ENCODE peak calls at places on chromosomes 3 and 15, in four cellular contexts. N, A, C and X are unnamed samples.

GRCh38 chr3:142244056-142244455 is 18.7 kb upstream of the GK5 start:
- DNase-seq in N (no peak), A (no peak), C (no peak), X (no peak)

GRCh38 chr15:79432345-79433311 is 492 bp downstream of the MINAR1 start:
- DNase-seq in N (no peak), A (no peak), C (no peak), X (no peak)

GRCh38 chr3:108552267-108553159 is 36.7 kb downstream of the CIP2A start:
- DNase-seq in N (no peak), A (no peak), C (peak), X (no peak)

GRCh38 chr3:171620825-171621434 is 160.7 kb upstream of the TNIK start:
- DNase-seq in N (no peak), A (no peak), C (no peak), X (no peak)

GRCh38 chr3:155956508-155957411 is 86.3 kb downstream of the GMPS start:
- DNase-seq in N (no peak), A (no peak), C (no peak), X (no peak)

GRCh38 chr3:131731709-131732108 is 228.9 kb upstream of the MRPL3 start:
- DNase-seq in N (no peak), A (no peak), C (no peak), X (no peak)

GRCh38 chr3:122668930-122669730 is 11.5 kb upstream of the PARP14 start:
- DNase-seq in N (no peak), A (no peak), C (peak), X (no peak)

GRCh38 chr3:166451997-166452396 is 614.8 kb upstream of the BCHE start:
- DNase-seq in N (no peak), A (no peak), C (no peak), X (peak)

GRCh38 chr15:70213779-70214178 is 116.1 kb upstream of the TLE3 start:
- DNase-seq in N (no peak), A (no peak), C (no peak), X (no peak)

GRCh38 chr15:58171476-58172061 is 33.4 kb downstream of the AQP9 start:
- DNase-seq in N (no peak), A (no peak), C (no peak), X (no peak)

GRCh38 chr3:49017978-49018706 is at the start of gene DALRD3:
- DNase-seq in N (peak), A (peak), C (peak), X (no peak)

GRCh38 chr3:49724586-49724985 is 835 bp upstream of the GMPPB start:
- DNase-seq in N (peak), A (no peak), C (no peak), X (no peak)

GRCh38 chr3:84039091-84039490 is 919.7 kb upstream of the CADM2 start:
- DNase-seq in N (no peak), A (no peak), C (no peak), X (no peak)

GRCh38 chr3:186365202-186365974 is 3.4 kb upstream of the DGKG start:
- DNase-seq in N (no peak), A (peak), C (no peak), X (no peak)

GRCh38 chr3:44976002-44976815 is at the start of the genes EXOSC7 and ZDHHC3:
- DNase-seq in N (peak), A (peak), C (peak), X (peak)

GRCh38 chr3:146537603-146538002 is 6.8 kb downstream of the PLSCR1 start:
- DNase-seq in N (no peak), A (no peak), C (no peak), X (no peak)

GRCh38 chr3:71984843-71985594 is 200.1 kb upstream of the PROK2 start:
- DNase-seq in N (no peak), A (no peak), C (no peak), X (no peak)

GRCh38 chr15:55827204-55827603 is 84.3 kb upstream of the PRTG start:
- DNase-seq in N (no peak), A (no peak), C (no peak), X (no peak)

GRCh38 chr15:87672309-87672897 is 584.1 kb downstream of the NTRK3 start:
- DNase-seq in N (peak), A (no peak), C (peak), X (no peak)

GRCh38 chr3:163138258-163138657 is 1641.7 kb downstream of the OTOL1 start:
- DNase-seq in N (no peak), A (no peak), C (no peak), X (no peak)

GRCh38 chr3:81920805-81921204 is 159.4 kb upstream of the GBE1 start:
- DNase-seq in N (no peak), A (no peak), C (no peak), X (no peak)

GRCh38 chr3:156814295-156814694 is 11.9 kb upstream of the LEKR1 start:
- DNase-seq in N (no peak), A (no peak), C (no peak), X (no peak)

GRCh38 chr3:120604382-120604781 is 8.2 kb downstream of the NDUFB4 start:
- DNase-seq in N (no peak), A (no peak), C (no peak), X (no peak)

GRCh38 chr15:73996939-73997338 is 2.4 kb downstream of the PML start:
- DNase-seq in N (no peak), A (no peak), C (no peak), X (no peak)

GRCh38 chr3:177830411-177830849 is 633.1 kb upstream of the TBL1XR1 start:
- DNase-seq in N (peak), A (no peak), C (no peak), X (peak)

GRCh38 chr3:5021571-5022092 is 42.4 kb downstream of the BHLHE40 start:
- DNase-seq in N (no peak), A (no peak), C (peak), X (peak)

GRCh38 chr15:70853270-70853854 is 595 bp downstream of the LARP6 start:
- DNase-seq in N (peak), A (peak), C (peak), X (no peak)

DNA sequence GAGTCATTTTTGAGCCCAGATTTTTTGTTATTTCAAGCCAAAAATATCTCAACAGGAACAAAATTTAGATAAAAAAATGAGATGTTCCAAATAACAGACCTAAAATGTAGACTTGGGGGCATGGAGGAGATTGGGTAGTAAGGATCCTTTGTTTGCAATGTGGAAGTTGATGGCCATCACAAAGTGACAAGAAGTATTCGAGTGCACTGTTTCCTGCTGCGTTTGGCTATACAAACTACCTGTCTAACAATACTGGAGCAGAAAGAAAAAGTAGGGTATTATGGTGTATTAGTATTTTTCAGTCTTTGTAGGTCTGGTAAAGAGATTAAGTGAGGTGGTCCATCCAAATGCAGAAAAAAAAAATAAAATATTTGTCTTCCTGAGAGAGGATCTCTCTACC is 284.2 kb downstream of the C3orf38 start:
- DNase-seq in N (no peak), A (no peak), C (no peak), X (no peak)
- H3K27ac ChIP-seq in N (no peak), A (no peak), C (no peak), X (no peak)

GRCh38 chr15:34336947-34337556 is 529 bp downstream of the SLC12A6 start:
- DNase-seq in N (no peak), A (no peak), C (no peak), X (no peak)
- H3K27ac ChIP-seq in N (peak), A (peak), C (peak), X (peak)

DNA sequence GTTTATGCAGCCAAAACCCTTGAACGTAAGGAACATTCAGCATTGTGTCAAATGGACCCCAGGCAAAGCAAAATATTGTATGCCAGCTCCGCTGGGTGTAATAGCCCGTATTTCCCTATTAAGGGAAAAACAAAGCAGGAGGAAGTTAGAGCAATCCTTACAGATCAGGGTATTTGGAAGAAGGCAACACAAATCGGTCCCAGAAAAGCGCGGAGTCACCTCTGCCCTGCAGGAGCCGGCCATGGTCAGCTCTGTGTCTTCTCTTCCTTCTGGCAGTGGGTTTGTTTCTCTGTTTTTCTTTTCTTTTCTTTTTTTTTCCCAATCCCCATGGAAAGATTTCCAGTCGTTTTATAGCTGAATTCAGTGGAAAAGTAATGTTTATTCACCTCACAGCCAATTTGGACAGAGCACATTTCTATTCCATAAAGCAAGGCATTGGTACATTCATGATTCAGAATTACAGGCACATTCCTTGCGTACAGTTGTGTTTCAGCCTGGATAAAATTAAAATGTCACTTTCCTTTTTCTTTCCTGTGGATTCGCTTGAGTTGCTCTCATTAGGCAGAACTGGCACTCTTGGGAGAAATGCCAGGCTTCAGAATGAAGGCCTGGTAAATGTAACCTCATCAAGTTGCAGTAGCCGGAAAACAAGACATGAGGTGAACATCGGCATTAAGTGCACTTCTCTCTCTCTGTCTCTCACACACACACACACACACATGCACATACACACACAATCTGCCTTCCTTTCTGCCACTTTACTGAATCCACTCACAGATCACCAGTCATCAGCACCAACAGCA is 204.5 kb upstream of the UBE2E1 start:
- DNase-seq in N (no peak), A (no peak), C (no peak), X (no peak)
- H3K27ac ChIP-seq in N (no peak), A (no peak), C (peak), X (no peak)

GRCh38 chr15:35519536-35520149 is 26.3 kb downstream of the DPH6 start:
- DNase-seq in N (no peak), A (no peak), C (no peak), X (no peak)

DNA sequence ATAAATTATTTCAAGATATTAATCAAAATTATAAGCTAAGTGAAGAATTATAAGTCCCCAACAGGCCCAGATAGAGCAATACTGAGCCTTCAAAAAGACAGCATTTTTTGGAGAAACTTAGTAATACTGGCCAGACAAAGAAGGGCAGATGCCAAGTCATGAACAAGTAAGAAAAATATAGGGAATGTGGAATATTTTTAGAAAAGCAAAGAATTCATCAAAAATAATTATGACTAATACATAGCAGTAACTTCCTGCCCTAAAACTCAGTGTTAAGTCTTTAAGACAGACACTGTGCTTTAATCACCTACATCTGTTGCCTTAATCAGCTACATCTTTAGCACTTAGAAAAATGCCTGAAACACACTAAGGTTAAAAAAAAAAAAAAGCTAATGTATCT is 31.2 kb downstream of the DPH6 start:
- DNase-seq in N (no peak), A (no peak), C (no peak), X (no peak)
- H3K27ac ChIP-seq in N (no peak), A (no peak), C (no peak), X (no peak)

DNA sequence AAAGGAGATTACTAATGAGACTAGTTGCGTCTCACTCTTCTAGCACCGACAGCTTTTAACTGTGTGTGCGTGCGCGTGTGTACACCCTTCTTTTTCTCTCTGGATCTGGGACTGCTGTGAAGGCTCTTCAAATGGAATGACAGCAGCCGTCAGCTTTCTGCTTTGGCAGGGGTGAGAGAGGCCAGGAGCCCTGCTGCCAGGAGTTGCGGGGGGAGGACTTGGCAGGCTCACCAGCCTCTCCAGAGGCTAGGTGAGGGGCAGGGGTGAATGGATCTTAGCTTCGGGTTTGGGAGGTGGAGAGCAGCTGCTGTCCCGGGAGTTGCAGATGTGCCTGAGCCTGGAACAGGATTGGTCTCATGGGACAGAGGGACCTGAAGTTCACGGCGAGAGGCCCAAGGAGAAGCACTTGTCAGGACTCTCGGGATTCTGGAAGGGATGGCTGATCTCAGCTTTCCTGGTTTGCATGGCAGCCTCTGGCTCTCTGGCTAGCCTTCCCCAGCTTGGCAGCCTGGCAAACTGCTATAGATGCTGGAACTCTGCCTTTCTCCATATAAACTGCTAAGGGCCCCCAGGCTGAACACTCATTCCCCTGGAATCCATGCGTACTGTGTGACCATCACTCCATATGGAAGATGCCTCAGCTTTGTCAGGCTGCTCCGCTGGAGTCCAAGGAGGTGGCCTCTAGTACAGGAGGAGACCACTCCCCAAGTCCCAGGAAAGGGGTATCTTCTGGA is 16.6 kb downstream of the TEX264 start:
- DNase-seq in N (no peak), A (peak), C (no peak), X (no peak)
- H3K27ac ChIP-seq in N (peak), A (peak), C (no peak), X (no peak)

GRCh38 chr15:81191701-81192100 is 5.0 kb upstream of the IL16 start:
- DNase-seq in N (no peak), A (no peak), C (no peak), X (no peak)
- H3K27ac ChIP-seq in N (peak), A (no peak), C (no peak), X (no peak)

GRCh38 chr3:15493436-15493835 is 28.1 kb downstream of the COLQ start:
- DNase-seq in N (no peak), A (no peak), C (no peak), X (no peak)

GRCh38 chr3:15492847-15493360 is 28.6 kb downstream of the COLQ start:
- DNase-seq in N (no peak), A (no peak), C (no peak), X (no peak)

GRCh38 chr3:15496341-15496664 is 25.2 kb downstream of the COLQ start:
- DNase-seq in N (no peak), A (no peak), C (no peak), X (no peak)

GRCh38 chr3:15497984-15498383 is 23.5 kb downstream of the COLQ start:
- DNase-seq in N (no peak), A (no peak), C (no peak), X (no peak)

GRCh38 chr3:15495461-15496340 is 25.8 kb downstream of the COLQ start:
- DNase-seq in N (no peak), A (no peak), C (no peak), X (no peak)
- H3K27ac ChIP-seq in N (no peak), A (peak), C (no peak), X (no peak)

GRCh38 chr3:152943645-152944044 is 108.7 kb downstream of the P2RY1 start:
- DNase-seq in N (no peak), A (no peak), C (no peak), X (no peak)
- H3K27ac ChIP-seq in N (no peak), A (no peak), C (no peak), X (peak)

GRCh38 chr3:134483195-134483890 is 2.4 kb downstream of the ANAPC13 start:
- DNase-seq in N (no peak), A (no peak), C (no peak), X (no peak)
- H3K27ac ChIP-seq in N (peak), A (no peak), C (no peak), X (peak)

GRCh38 chr3:1092771-1093170 is at the start of gene CNTN6:
- DNase-seq in N (no peak), A (no peak), C (no peak), X (no peak)
- H3K27ac ChIP-seq in N (no peak), A (no peak), C (no peak), X (no peak)